ENCODE peak calls at places on chromosomes 12 and 14, in four cellular contexts. C is dorsolateral prefrontal cortex; N is activated CD4-positive, alpha-beta T cell treated with anti-CD3 and anti-CD28 coated beads, Interleukin-2, amount 50 U/mL, for 24 hours; X is WERI-Rb-1. O is an unnamed sample.

GRCh38 chr14:99359906-99360305 is 87.9 kb upstream of the BCL11B start:
- DNase-seq in N (no peak), X (no peak), C (no peak), O (no peak)

GRCh38 chr12:85733984-85734383 is 102.2 kb downstream of the RASSF9 start:
- DNase-seq in N (no peak), C (no peak), X (no peak), O (no peak)

GRCh38 chr12:52528641-52529143 is 8.5 kb upstream of the KRT5 start:
- DNase-seq in N (no peak), X (no peak), C (peak; percentile 73), O (no peak)

GRCh38 chr12:112463478-112463877 is 44.7 kb downstream of the PTPN11 start:
- DNase-seq in X (no peak), N (no peak), C (no peak), O (no peak)

GRCh38 chr14:61477845-61478438 is 156.6 kb downstream of the PRKCH start:
- DNase-seq in C (no peak), X (no peak), N (no peak), O (no peak)

GRCh38 chr12:16946691-16947090 is 340.7 kb upstream of the LMO3 start:
- DNase-seq in N (no peak), C (no peak), X (no peak), O (no peak)

GRCh38 chr14:50839048-50839447 is 8.1 kb upstream of the NIN start:
- DNase-seq in X (no peak), C (no peak), N (no peak), O (no peak)

GRCh38 chr14:88706425-88706824 is 86.3 kb downstream of the EML5 start:
- DNase-seq in N (no peak), X (no peak), C (no peak), O (no peak)

GRCh38 chr14:21107360-21107781 is 6.5 kb downstream of the TMEM253 start:
- DNase-seq in X (no peak), C (no peak), N (no peak), O (no peak)

GRCh38 chr14:22558221-22558913 is 30.7 kb downstream of the DAD1 start:
- DNase-seq in C (no peak), X (no peak), N (no peak), O (peak; percentile 30)

O was measured in endothelial cell.